ENCODE peak calls at places on chromosome 16, in nine cellular contexts. O is naive thymus-derived CD8-positive, alpha-beta T cell; F is substantia nigra; S is HEK293T; D is NCI-H345; A is endodermal cell; T is EH; K is A549; G is psoas muscle. R is an unnamed sample.
A peak's percentile ranks its signal among the peaks of the same experiment; 100 is the strongest.

GRCh38 chr16:84240455-84240854 is 643 bp upstream of the KCNG4 start:
- DNase-seq in F (no peak), D (no peak), T (no peak), A (no peak), K (no peak), S (no peak), O (no peak), G (no peak), R (no peak)

GRCh38 chr16:20906225-20906870 is 5.8 kb downstream of the LYRM1 start:
- DNase-seq in O (no peak), A (no peak), G (no peak), T (peak; percentile 95), S (no peak), D (no peak), F (no peak), K (peak; percentile 36), R (no peak)

GRCh38 chr16:709651-710499 is 4.3 kb upstream of the FBXL16 start:
- DNase-seq in F (peak; percentile 65), A (peak; percentile 80), S (peak; percentile 69), D (peak; percentile 91), O (no peak), K (peak; percentile 83), G (no peak), T (peak; percentile 93), R (no peak)

GRCh38 chr16:10678655-10679054 is 16.1 kb downstream of the TEKT5 start:
- DNase-seq in F (no peak), A (no peak), D (peak; percentile 45), K (no peak), G (no peak), T (no peak), S (no peak), O (no peak), R (no peak)

GRCh38 chr16:64615647-64616280 is 506.1 kb downstream of the CDH11 start:
- DNase-seq in K (no peak), A (peak; percentile 89), F (no peak), G (no peak), O (no peak), S (no peak), T (peak; percentile 52), D (peak; percentile 74), R (peak; percentile 59)

GRCh38 chr16:10266809-10267208 is 84.6 kb upstream of the GRIN2A start:
- DNase-seq in T (no peak), F (no peak), O (no peak), K (no peak), G (no peak), S (no peak), A (no peak), D (no peak), R (no peak)

GRCh38 chr16:25108054-25108453 is 3.5 kb upstream of the LCMT1 start:
- DNase-seq in G (no peak), A (peak; percentile 73), O (peak; percentile 43), S (no peak), K (peak; percentile 52), D (peak; percentile 37), F (no peak), T (no peak), R (no peak)

GRCh38 chr16:2035431-2036199 is 8.9 kb downstream of the NHERF2 start:
- DNase-seq in O (no peak), K (peak; percentile 84), S (no peak), F (no peak), D (peak; percentile 85), G (peak; percentile 76), A (peak; percentile 65), T (peak; percentile 96), R (peak; percentile 84)

R was measured in Right ventricle myocardium inferior.